ENCODE peak calls at places on chromosomes 7 and 10, in six cellular contexts. W, Y, M, O, E and J are unnamed samples.

GRCh38 chr7:93165447-93165846 is 17.3 kb upstream of the SAMD9L start:
- DNase-seq in W (no peak), Y (no peak), M (peak), O (no peak), E (no peak), J (no peak)

GRCh38 chr10:49539320-49539885 is 482 bp upstream of the ERCC6 start:
- DNase-seq in W (no peak), Y (peak), M (peak), O (peak), E (no peak), J (no peak)

GRCh38 chr10:287814-288213 is 152.6 kb downstream of the ZMYND11 start:
- DNase-seq in W (no peak), Y (peak), M (no peak), O (peak), E (no peak), J (no peak)

GRCh38 chr7:27697861-27698430 is 35.3 kb upstream of the HIBADH start:
- DNase-seq in W (no peak), Y (peak), M (peak), O (no peak), E (no peak), J (no peak)

GRCh38 chr7:139745330-139746143 is 32.3 kb downstream of the HIPK2 start:
- DNase-seq in W (no peak), Y (peak), M (no peak), O (peak), E (no peak), J (no peak)

GRCh38 chr10:102738692-102739121 is 5.0 kb upstream of the WBP1L start:
- DNase-seq in W (no peak), Y (no peak), M (no peak), O (no peak), E (no peak), J (no peak)

GRCh38 chr10:122102867-122103525 is 114.0 kb downstream of the TACC2 start:
- DNase-seq in W (no peak), Y (peak), M (peak), O (no peak), E (no peak), J (no peak)

GRCh38 chr7:55205124-55205955 is 159.8 kb upstream of the LANCL2 start:
- DNase-seq in W (no peak), Y (no peak), M (no peak), O (no peak), E (no peak), J (peak)

GRCh38 chr7:81190997-81191747 is 272.3 kb upstream of the SEMA3C start:
- DNase-seq in W (no peak), Y (peak), M (peak), O (no peak), E (no peak), J (no peak)

GRCh38 chr10:112816033-112816430 is 134.0 kb upstream of the TCF7L2 start:
- DNase-seq in W (no peak), Y (no peak), M (no peak), O (no peak), E (no peak), J (no peak)

GRCh38 chr10:89615824-89616223 is 29.2 kb downstream of the PANK1 start:
- DNase-seq in W (no peak), Y (peak), M (peak), O (no peak), E (no peak), J (no peak)

GRCh38 chr10:72308320-72308987 is 34.7 kb downstream of the DDIT4 start:
- DNase-seq in W (no peak), Y (peak), M (peak), O (no peak), E (no peak), J (no peak)

GRCh38 chr10:80407836-80408197 is 534 bp upstream of the PRXL2A start:
- DNase-seq in W (no peak), Y (no peak), M (no peak), O (peak), E (no peak), J (peak)

GRCh38 chr10:71990706-71991269 is 26.6 kb downstream of the CHST3 start:
- DNase-seq in W (no peak), Y (no peak), M (no peak), O (no peak), E (no peak), J (no peak)

GRCh38 chr7:101121996-101122932 is 4.6 kb upstream of the SERPINE1 start:
- DNase-seq in W (peak), Y (peak), M (peak), O (peak), E (no peak), J (peak)

GRCh38 chr7:97126483-97127171 is 9.1 kb downstream of the SDHAF3 start:
- DNase-seq in W (no peak), Y (peak), M (peak), O (peak), E (no peak), J (no peak)

GRCh38 chr10:275680-276079 is 140.4 kb downstream of the ZMYND11 start:
- DNase-seq in W (no peak), Y (no peak), M (no peak), O (no peak), E (no peak), J (no peak)

GRCh38 chr7:13336227-13336626 is 648.8 kb downstream of the ARL4A start:
- DNase-seq in W (no peak), Y (peak), M (peak), O (no peak), E (no peak), J (no peak)

GRCh38 chr10:45440511-45441062 is 66.6 kb downstream of the ALOX5 start:
- DNase-seq in W (no peak), Y (no peak), M (no peak), O (no peak), E (no peak), J (no peak)

GRCh38 chr7:30364773-30365172 is 80.4 kb downstream of the ZNRF2 start:
- DNase-seq in W (no peak), Y (no peak), M (no peak), O (no peak), E (no peak), J (no peak)

GRCh38 chr10:61612451-61612850 is 50.3 kb upstream of the CABCOCO1 start:
- DNase-seq in W (no peak), Y (no peak), M (no peak), O (no peak), E (no peak), J (no peak)

GRCh38 chr7:90473819-90474218 is 4.4 kb downstream of the PTTG1IP2 start:
- DNase-seq in W (no peak), Y (no peak), M (no peak), O (no peak), E (no peak), J (no peak)

GRCh38 chr7:108328174-108328651 is 128.0 kb downstream of the NRCAM start:
- DNase-seq in W (no peak), Y (no peak), M (no peak), O (no peak), E (no peak), J (no peak)